ENCODE peak calls at places on chromosomes 13 and 19, in four cellular contexts. E is neural progenitor cell, L is IMR-90, B is PC-3. V is an unnamed sample.

GRCh38 chr13:110980921-110981320 is 66.1 kb upstream of the ANKRD10 start:
- DNase-seq in E (no peak), L (no peak), B (no peak), V (no peak)

GRCh38 chr13:28526876-28527275 is 31.9 kb upstream of the FLT1 start:
- DNase-seq in E (no peak), L (no peak), B (no peak), V (no peak)

GRCh38 chr13:101127741-101128353 is 288.5 kb downstream of the NALCN start:
- DNase-seq in E (peak; percentile 73), L (peak; percentile 53), B (peak; percentile 72), V (peak; percentile 61)

GRCh38 chr19:18784786-18785120 is 6.4 kb downstream of the COMP start:
- DNase-seq in E (no peak), L (no peak), B (no peak), V (no peak)

GRCh38 chr19:47176627-47177090 is 46.0 kb downstream of the SAE1 start:
- DNase-seq in E (no peak), L (peak; percentile 98), B (no peak), V (no peak)

GRCh38 chr19:2618611-2619010 is 83.9 kb downstream of the GNG7 start:
- DNase-seq in E (no peak), L (peak; percentile 28), B (peak; percentile 75), V (no peak)

GRCh38 chr13:21243045-21243842 is 66.8 kb downstream of the MRPL57 start:
- DNase-seq in E (no peak), L (no peak), B (no peak), V (no peak)

GRCh38 chr19:19946226-19946625 is 45.5 kb downstream of the ZNF93 start:
- DNase-seq in E (no peak), L (no peak), B (no peak), V (no peak)

GRCh38 chr13:19561585-19561984 is 253 bp upstream of the TPTE2 start:
- DNase-seq in E (no peak), L (no peak), B (no peak), V (no peak)

GRCh38 chr19:16899566-16900075 is 10.8 kb downstream of the F2RL3 start:
- DNase-seq in E (peak; percentile 62), L (no peak), B (peak; percentile 60), V (no peak)

GRCh38 chr13:60627071-60627686 is 230.2 kb downstream of the TDRD3 start:
- DNase-seq in E (peak; percentile 90), L (peak; percentile 3), B (peak; percentile 56), V (peak; percentile 52)

GRCh38 chr19:48964205-48965032 is 690 bp upstream of the FTL start:
- DNase-seq in E (peak; percentile 31), L (peak; percentile 44), B (no peak), V (no peak)

GRCh38 chr19:12195501-12195860 is 32.6 kb downstream of the ZNF136 start:
- DNase-seq in E (no peak), L (no peak), B (no peak), V (peak; percentile 0)

GRCh38 chr19:11481777-11482383 is 1.0 kb upstream of the ELAVL3 start:
- DNase-seq in E (peak; percentile 92), L (peak; percentile 85), B (peak; percentile 86), V (peak; percentile 63)

GRCh38 chr13:48126944-48127814 is 32.3 kb upstream of the MED4 start:
- DNase-seq in E (peak; percentile 71), L (peak; percentile 60), B (peak; percentile 66), V (peak; percentile 54)

GRCh38 chr19:22807061-22807835 is 23.3 kb upstream of the ZNF99 start:
- DNase-seq in E (no peak), L (no peak), B (no peak), V (no peak)

GRCh38 chr13:67155898-67156717 is 74.0 kb downstream of the PCDH9 start:
- DNase-seq in E (no peak), L (no peak), B (no peak), V (peak; percentile 11)

GRCh38 chr13:99062593-99062992 is 84.7 kb upstream of the DOCK9 start:
- DNase-seq in E (no peak), L (peak; percentile 30), B (peak; percentile 62), V (no peak)

GRCh38 chr19:40690050-40690698 is at the start of gene NUMBL:
- DNase-seq in E (no peak), L (no peak), B (no peak), V (peak; percentile 94)

GRCh38 chr13:102863590-102863989 is 17.8 kb downstream of the ERCC5 start:
- DNase-seq in E (no peak), L (no peak), B (no peak), V (no peak)

GRCh38 chr13:75489502-75490263 is 7.7 kb upstream of the TBC1D4 start:
- DNase-seq in E (no peak), L (peak; percentile 69), B (peak; percentile 62), V (no peak)

GRCh38 chr13:56400774-56401173 is 739.9 kb upstream of the PRR20A start:
- DNase-seq in E (no peak), L (no peak), B (no peak), V (no peak)

GRCh38 chr13:88617176-88617575 is 946.0 kb downstream of the SLITRK5 start:
- DNase-seq in E (no peak), L (no peak), B (no peak), V (no peak)

GRCh38 chr19:55452381-55453325 is 8.8 kb downstream of the ISOC2 start:
- DNase-seq in E (peak; percentile 94), L (peak; percentile 79), B (peak; percentile 57), V (peak; percentile 92)

GRCh38 chr13:31875134-31875533 is 135.8 kb downstream of the RXFP2 start:
- DNase-seq in E (no peak), L (no peak), B (no peak), V (no peak)

GRCh38 chr19:12745166-12745897 is 6.3 kb upstream of the BEST2 start:
- DNase-seq in E (no peak), L (no peak), B (no peak), V (no peak)

GRCh38 chr13:98571955-98572662 is 4.8 kb downstream of the STK24 start:
- DNase-seq in E (no peak), L (peak; percentile 47), B (peak; percentile 49), V (no peak)

GRCh38 chr19:48858984-48859710 is 9.3 kb downstream of the PLEKHA4 start:
- DNase-seq in E (no peak), L (no peak), B (no peak), V (no peak)

GRCh38 chr13:98447881-98448641 is 128.8 kb downstream of the STK24 start:
- DNase-seq in E (peak; percentile 90), L (no peak), B (peak; percentile 13), V (peak; percentile 30)

GRCh38 chr19:510606-511100 is 3.4 kb downstream of the TPGS1 start:
- DNase-seq in E (peak; percentile 94), L (peak; percentile 81), B (peak; percentile 82), V (peak; percentile 88)

GRCh38 chr19:31875550-31875949 is 469.9 kb upstream of the ZNF507 start:
- DNase-seq in E (no peak), L (no peak), B (no peak), V (no peak)

GRCh38 chr13:34941835-34942731 is at the start of gene NBEA:
- DNase-seq in E (peak; percentile 94), L (peak; percentile 38), B (peak; percentile 74), V (peak; percentile 85)
- H3K9ac ChIP-seq in E (no peak within 1 kb of the TSS), L (no peak within 1 kb of the TSS), B (peak within 1 kb of the TSS; percentile 60), V (peak within 1 kb of the TSS; percentile 99)

GRCh38 chr19:45075215-45076028 is 856 bp downstream of the ZNF296 start:
- DNase-seq in E (peak; percentile 43), L (no peak), B (peak; percentile 82), V (no peak)

GRCh38 chr19:45076029-45076850 is at the start of gene ZNF296:
- DNase-seq in E (peak; percentile 91), L (no peak), B (peak; percentile 82), V (peak; percentile 50)

GRCh38 chr19:45079063-45079910 is at the start of gene GEMIN7:
- DNase-seq in E (peak; percentile 94), L (peak; percentile 59), B (peak; percentile 68), V (peak; percentile 78)

GRCh38 chr19:45078390-45079062 is 534 bp upstream of the GEMIN7 start:
- DNase-seq in E (no peak), L (no peak), B (no peak), V (no peak)

GRCh38 chr19:45076851-45077730 is 813 bp upstream of the ZNF296 start:
- DNase-seq in E (no peak), L (no peak), B (no peak), V (no peak)
- H3K9ac ChIP-seq in E (no peak overlapping the region), L (no peak overlapping the region), B (peak overlapping the region; percentile 55), V (peak overlapping the region; percentile 38)

GRCh38 chr13:51322826-51323225 is 16.7 kb upstream of the SERPINE3 start:
- DNase-seq in E (no peak), L (no peak), B (no peak), V (no peak)
- H3K9ac ChIP-seq in E (no peak overlapping the region), L (no peak overlapping the region), B (no peak overlapping the region), V (no peak overlapping the region)

DNA sequence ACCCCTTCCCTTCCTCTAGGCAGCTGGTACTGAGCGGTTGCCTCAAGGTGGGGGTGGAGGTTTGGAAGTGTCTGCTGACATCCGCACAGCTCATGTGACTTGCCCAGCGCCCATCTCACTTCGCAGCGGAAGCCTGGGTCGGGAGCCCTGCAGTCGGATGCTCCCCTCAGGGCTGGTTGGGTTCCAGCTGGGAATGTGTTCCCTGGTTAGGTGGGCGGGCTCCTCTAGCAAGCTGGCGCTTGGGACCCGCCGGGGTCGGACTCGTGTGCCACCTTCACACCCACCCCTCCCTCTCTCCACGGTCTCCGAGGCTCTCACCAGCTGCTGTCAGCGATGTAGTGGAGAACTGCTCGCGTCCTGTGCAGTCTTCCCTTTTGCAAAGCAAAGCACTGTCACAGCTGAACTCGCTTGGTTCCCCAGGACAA is 10.2 kb downstream of the PPP1R37 start:
- DNase-seq in E (no peak), L (no peak), B (no peak), V (no peak)
- H3K9ac ChIP-seq in E (no peak overlapping the region), L (peak overlapping the region; percentile 30), B (no peak overlapping the region), V (peak overlapping the region; percentile 61)

DNA sequence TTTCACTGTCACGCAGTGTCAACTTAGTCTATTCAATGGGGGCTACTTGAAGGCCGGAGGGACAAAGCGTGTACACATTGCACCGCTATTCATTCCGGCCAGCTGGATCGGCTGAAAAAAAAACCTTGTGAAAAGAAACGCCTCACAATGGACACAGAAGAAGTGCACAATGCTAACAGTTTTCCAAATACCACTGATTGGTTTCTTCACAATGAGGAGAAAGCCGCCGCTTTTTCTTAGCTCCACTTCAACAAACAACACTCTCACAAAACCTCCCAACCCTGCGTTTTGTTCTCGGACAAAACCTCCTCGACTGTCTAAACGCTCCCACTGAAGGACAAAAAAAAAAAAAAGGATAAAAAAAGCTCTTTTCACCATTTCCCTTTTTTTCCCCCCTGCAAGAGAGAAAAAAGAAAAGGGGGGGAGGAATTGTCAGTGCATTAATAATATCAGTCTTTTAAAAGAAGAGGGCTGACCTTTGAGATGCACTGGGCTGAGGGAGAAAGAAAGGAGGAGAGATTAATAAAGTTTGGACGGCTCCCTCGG is 5.4 kb downstream of the SOX21 start:
- DNase-seq in E (peak; percentile 96), L (no peak), B (no peak), V (peak; percentile 97)
- H3K9ac ChIP-seq in E (peak overlapping the region; percentile 69), L (no peak overlapping the region), B (no peak overlapping the region), V (peak overlapping the region; percentile 93)

GRCh38 chr13:33278923-33279322 is 6.6 kb downstream of the STARD13 start:
- DNase-seq in E (no peak), L (no peak), B (no peak), V (no peak)
- H3K9ac ChIP-seq in E (no peak overlapping the region), L (no peak overlapping the region), B (peak overlapping the region; percentile 53), V (no peak overlapping the region)

GRCh38 chr13:30738946-30739528 is 3.7 kb downstream of the ALOX5AP start:
- DNase-seq in E (peak; percentile 39), L (no peak), B (no peak), V (no peak)
- H3K9ac ChIP-seq in E (no peak overlapping the region), L (no peak overlapping the region), B (no peak overlapping the region), V (no peak overlapping the region)

GRCh38 chr19:7401694-7402093 is 53.0 kb downstream of the ARHGEF18 start:
- DNase-seq in E (no peak), L (no peak), B (no peak), V (no peak)
- H3K9ac ChIP-seq in E (no peak overlapping the region), L (no peak overlapping the region), B (no peak overlapping the region), V (no peak overlapping the region)